ENCODE peak calls at places on chromosomes 5 and 9, in six cellular contexts. M, U, E, L, C and Y are unnamed samples.

GRCh38 chr9:129968690-129969485 is 74.1 kb downstream of the FNBP1 start:
- DNase-seq in M (no peak), U (no peak), E (no peak), L (no peak), C (peak), Y (no peak)

GRCh38 chr9:111959960-111960359 is 63.3 kb downstream of the UGCG start:
- DNase-seq in M (no peak), U (no peak), E (no peak), L (no peak), C (no peak), Y (no peak)

GRCh38 chr9:116287721-116288120 is 134.1 kb downstream of the PAPPA start:
- DNase-seq in M (no peak), U (no peak), E (no peak), L (no peak), C (no peak), Y (no peak)

GRCh38 chr5:180352976-180353225 is 235 bp downstream of the GFPT2 start:
- DNase-seq in M (no peak), U (no peak), E (no peak), L (no peak), C (peak), Y (no peak)

GRCh38 chr5:37774912-37775483 is 64.8 kb downstream of the GDNF start:
- DNase-seq in M (peak), U (peak), E (peak), L (peak), C (no peak), Y (no peak)

GRCh38 chr9:87039809-87040392 is 92.6 kb upstream of the GAS1 start:
- DNase-seq in M (no peak), U (no peak), E (no peak), L (no peak), C (no peak), Y (no peak)

GRCh38 chr9:4073371-4073770 is 226.5 kb downstream of the GLIS3 start:
- DNase-seq in M (peak), U (peak), E (no peak), L (no peak), C (no peak), Y (no peak)

GRCh38 chr5:66653380-66653779 is 57.2 kb downstream of the MAST4 start:
- DNase-seq in M (no peak), U (no peak), E (no peak), L (no peak), C (no peak), Y (no peak)

GRCh38 chr5:91024727-91025126 is 358.4 kb downstream of the ARRDC3 start:
- DNase-seq in M (no peak), U (no peak), E (no peak), L (peak), C (no peak), Y (no peak)

GRCh38 chr9:98993570-98993945 is 49.9 kb downstream of the COL15A1 start:
- DNase-seq in M (no peak), U (no peak), E (peak), L (no peak), C (no peak), Y (no peak)

GRCh38 chr9:133088146-133088750 is 26.5 kb downstream of the CEL start:
- DNase-seq in M (no peak), U (no peak), E (no peak), L (no peak), C (no peak), Y (no peak)
- TF ChIP-seq POLR2A in M (no peak), U (no peak), E (no peak), L (no peak), C (no peak), Y (no peak)

GRCh38 chr5:143434261-143435206 is 31.0 kb upstream of the NR3C1 start:
- DNase-seq in M (no peak), U (no peak), E (no peak), L (no peak), C (no peak), Y (peak)

GRCh38 chr5:143432658-143433239 is 29.3 kb upstream of the NR3C1 start:
- DNase-seq in M (peak), U (no peak), E (no peak), L (no peak), C (no peak), Y (no peak)

GRCh38 chr5:143433680-143434079 is 30.2 kb upstream of the NR3C1 start:
- DNase-seq in M (no peak), U (no peak), E (no peak), L (no peak), C (no peak), Y (no peak)

GRCh38 chr5:143436871-143437270 is 33.4 kb upstream of the NR3C1 start:
- DNase-seq in M (no peak), U (no peak), E (no peak), L (no peak), C (no peak), Y (no peak)

GRCh38 chr5:143435207-143435657 is 31.7 kb upstream of the NR3C1 start:
- DNase-seq in M (no peak), U (no peak), E (peak), L (no peak), C (no peak), Y (no peak)
- TF ChIP-seq POLR2AphosphoS5 in M (no peak), U (no peak), E (no peak), L (no peak), C (no peak), Y (peak)

GRCh38 chr9:96719538-96720315 is 58.2 kb downstream of the ZNF510 start:
- DNase-seq in M (no peak), U (no peak), E (no peak), L (no peak), C (no peak), Y (no peak)
- H3K4me3 ChIP-seq in M (no peak), U (no peak), E (no peak), L (no peak), C (no peak), Y (peak)

GRCh38 chr9:6739218-6739617 is 18.6 kb upstream of the KDM4C start:
- DNase-seq in M (peak), U (peak), E (no peak), L (no peak), C (no peak), Y (no peak)
- TF ChIP-seq POLR2A in M (no peak), U (no peak), E (no peak), L (no peak), C (no peak), Y (no peak)

DNA sequence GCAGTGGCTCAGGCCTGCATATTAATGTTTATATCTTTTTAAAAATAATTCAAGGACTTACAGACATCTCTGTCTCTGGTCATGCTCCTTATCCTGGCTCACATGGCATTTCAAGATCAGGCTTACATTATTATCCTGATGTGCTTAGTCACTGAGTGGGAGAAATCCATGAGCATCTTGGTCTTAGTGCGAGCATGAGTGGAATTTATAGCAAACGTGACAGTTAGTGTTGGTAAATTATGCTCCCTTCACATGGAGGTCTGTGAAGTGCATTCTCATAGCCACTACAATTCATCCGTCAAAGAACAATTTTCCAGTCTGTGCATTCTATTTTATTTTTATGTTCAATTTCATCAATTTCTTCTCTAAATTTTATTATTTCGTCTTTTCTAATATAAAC is 237.8 kb upstream of the EDIL3 start:
- DNase-seq in M (no peak), U (no peak), E (no peak), L (no peak), C (no peak), Y (no peak)
- TF ChIP-seq POLR2AphosphoS5 in M (no peak), U (no peak), E (no peak), L (no peak), C (no peak), Y (no peak)